ENCODE peak calls at places on chromosomes 13 and 19, in five cellular contexts. I is iPS-NIHi11; R is activated naive CD4-positive, alpha-beta T cell treated with anti-CD3 and anti-CD28 coated beads, Interleukin-2, amount 50 U/mL, for 16 hours; N is DMS 273 treated with DMSO at 0.1 percent for 48 hours; Y is stimulated activated CD8-positive, alpha-beta memory T cell treated with anti-CD3 and anti-CD28 coated beads, Interleukin-12 subunit alpha, Interleukin-12 subunit beta, amount 100 ng/mL, for 1 hour. W is an unnamed sample.

GRCh38 chr19:17332677-17333581 is 1.7 kb downstream of the ANO8 start:
- DNase-seq in I (peak; percentile 74), R (peak; percentile 59), N (no peak), Y (no peak), W (no peak)

GRCh38 chr13:98173431-98173921 is 3.6 kb downstream of the RNF113B start:
- DNase-seq in I (peak; percentile 38), R (no peak), N (no peak), Y (no peak), W (no peak)

GRCh38 chr19:30227661-30228112 is 144.5 kb upstream of the ZNF536 start:
- DNase-seq in I (peak; percentile 88), R (peak; percentile 48), N (no peak), Y (no peak), W (peak; percentile 72)

GRCh38 chr19:50702870-50703829 is 16.5 kb downstream of the SHANK1 start:
- DNase-seq in I (no peak), R (no peak), N (no peak), Y (no peak), W (no peak)

GRCh38 chr19:5563008-5563431 is 4.7 kb downstream of the TINCR start:
- DNase-seq in I (no peak), R (no peak), N (no peak), Y (no peak), W (no peak)

GRCh38 chr13:41696163-41697003 is 239.0 kb downstream of the RGCC start:
- DNase-seq in I (peak; percentile 16), R (no peak), N (peak; percentile 1), Y (no peak), W (no peak)

GRCh38 chr19:55672418-55672817 is 2.6 kb upstream of the EPN1 start:
- DNase-seq in I (no peak), R (no peak), N (no peak), Y (no peak), W (no peak)

GRCh38 chr19:41595258-41595889 is 19.4 kb downstream of the CEACAM21 start:
- DNase-seq in I (peak; percentile 60), R (peak; percentile 65), N (no peak), Y (peak; percentile 36), W (peak; percentile 88)

GRCh38 chr19:13042443-13043130 is 47.3 kb downstream of the NFIX start:
- DNase-seq in I (no peak), R (no peak), N (no peak), Y (no peak), W (no peak)

GRCh38 chr13:29693297-29693945 is 97.9 kb upstream of the SLC7A1 start:
- DNase-seq in I (peak; percentile 45), R (no peak), N (no peak), Y (no peak), W (no peak)

GRCh38 chr19:5137571-5138124 is 168.7 kb downstream of the KDM4B start:
- DNase-seq in I (peak; percentile 90), R (no peak), N (no peak), Y (no peak), W (no peak)

GRCh38 chr13:50208826-50209335 is 193.6 kb downstream of the KCNRG start:
- DNase-seq in I (peak; percentile 62), R (no peak), N (no peak), Y (no peak), W (no peak)

GRCh38 chr19:1469936-1470863 is 8.8 kb downstream of the C19orf25 start:
- DNase-seq in I (peak; percentile 82), R (peak; percentile 80), N (peak; percentile 21), Y (peak; percentile 49), W (peak; percentile 91)

GRCh38 chr13:46307554-46307953 is 79.5 kb downstream of the RUBCNL start:
- DNase-seq in I (no peak), R (no peak), N (no peak), Y (no peak), W (no peak)

GRCh38 chr19:18500376-18500775 is 21.5 kb downstream of the ELL start:
- DNase-seq in I (no peak), R (no peak), N (no peak), Y (no peak), W (no peak)